ENCODE peak calls at places on chromosome 7, in seven cellular contexts. S is heart left ventricle, J is Peyer's patch, E is fibroblast of lung, R is mucosa of descending colon, A is HFF-Myc, H is fibroblast of mammary gland. B is an unnamed sample.

GRCh38 chr7:151736403-151736909 is 140.5 kb downstream of the PRKAG2 start:
- DNase-seq in H (peak), R (peak), J (no peak), A (peak), S (peak), E (peak), B (peak)

GRCh38 chr7:131196808-131197207 is 130.9 kb upstream of the MKLN1 start:
- DNase-seq in R (no peak), J (no peak), E (peak), H (peak), S (no peak), A (no peak), B (no peak)

GRCh38 chr7:129855234-129855673 is 97.5 kb downstream of the UBE2H start:
- DNase-seq in R (no peak), H (peak), E (peak), A (peak), S (no peak), J (no peak), B (peak)

GRCh38 chr7:98404840-98405239 is 4.0 kb upstream of the BAIAP2L1 start:
- DNase-seq in H (no peak), E (no peak), A (no peak), S (no peak), R (no peak), J (no peak), B (no peak)

GRCh38 chr7:96670338-96671289 is 39.0 kb downstream of the SEM1 start:
- DNase-seq in J (no peak), S (no peak), H (no peak), A (no peak), E (no peak), R (no peak), B (no peak)

GRCh38 chr7:43531700-43532099 is 51.2 kb upstream of the STK17A start:
- DNase-seq in H (no peak), A (no peak), R (no peak), J (no peak), E (no peak), S (no peak), B (no peak)

GRCh38 chr7:100157334-100158228 is 942 bp downstream of the TRAPPC14 start:
- DNase-seq in J (no peak), E (peak), S (no peak), R (peak), H (peak), A (no peak), B (no peak)

GRCh38 chr7:137591444-137591843 is 247.9 kb upstream of the PTN start:
- DNase-seq in H (peak), R (no peak), A (peak), E (peak), J (no peak), S (no peak), B (peak)

GRCh38 chr7:106770191-106770590 is 94.9 kb upstream of the PIK3CG start:
- DNase-seq in E (peak), H (peak), R (no peak), S (no peak), J (no peak), A (peak), B (peak)

GRCh38 chr7:40483630-40484029 is 348.8 kb downstream of the SUGCT start:
- DNase-seq in J (no peak), R (no peak), E (no peak), A (no peak), S (no peak), H (peak), B (no peak)

GRCh38 chr7:115230882-115231508 is 309.1 kb downstream of the MDFIC start:
- DNase-seq in E (peak), H (peak), A (peak), R (no peak), S (no peak), J (no peak), B (peak)

GRCh38 chr7:78301361-78301760 is 502.8 kb downstream of the PHTF2 start:
- DNase-seq in E (peak), S (no peak), R (no peak), H (peak), J (no peak), A (no peak), B (peak)

GRCh38 chr7:158015403-158016116 is 572.1 kb downstream of the PTPRN2 start:
- DNase-seq in R (no peak), A (no peak), H (no peak), E (no peak), J (peak), S (no peak), B (no peak)

GRCh38 chr7:41162612-41163011 is 540.3 kb downstream of the INHBA start:
- DNase-seq in E (peak), J (no peak), R (no peak), S (no peak), A (no peak), H (peak), B (no peak)

GRCh38 chr7:139044813-139045794 is 9.3 kb upstream of the ZC3HAV1L start:
- DNase-seq in R (no peak), A (no peak), H (no peak), S (no peak), E (no peak), J (no peak), B (no peak)

GRCh38 chr7:11221931-11222330 is 248.3 kb downstream of the PHF14 start:
- DNase-seq in R (no peak), A (no peak), E (no peak), J (no peak), S (no peak), H (no peak), B (no peak)

GRCh38 chr7:92809397-92810241 is 26.8 kb downstream of the CDK6 start:
- DNase-seq in J (peak), H (peak), E (peak), S (peak), R (no peak), A (peak), B (peak)

GRCh38 chr7:106997487-106998271 is 46.8 kb upstream of the PRKAR2B start:
- DNase-seq in J (no peak), S (no peak), E (no peak), R (no peak), A (no peak), H (no peak), B (no peak)

GRCh38 chr7:157010588-157011332 is at the start of gene MNX1:
- DNase-seq in E (peak), A (no peak), S (peak), J (peak), R (peak), H (no peak), B (no peak)

GRCh38 chr7:135777626-135778398 is 29.2 kb upstream of the FAM180A start:
- DNase-seq in A (no peak), H (no peak), J (no peak), R (no peak), S (no peak), E (no peak), B (no peak)

GRCh38 chr7:100793806-100794660 is 33.3 kb downstream of the EPHB4 start:
- DNase-seq in J (no peak), R (no peak), A (peak), H (peak), E (peak), S (no peak), B (no peak)

GRCh38 chr7:47311891-47312290 is 270.0 kb downstream of the TNS3 start:
- DNase-seq in H (no peak), S (no peak), R (no peak), E (no peak), J (no peak), A (no peak), B (no peak)

GRCh38 chr7:80135306-80136104 is 874 bp downstream of the GNAI1 start:
- DNase-seq in H (peak), E (peak), A (no peak), R (no peak), J (peak), S (no peak), B (no peak)

GRCh38 chr7:41133700-41134099 is 569.2 kb downstream of the INHBA start:
- DNase-seq in S (no peak), A (no peak), E (no peak), J (no peak), R (no peak), H (no peak), B (no peak)

GRCh38 chr7:36686499-36686898 is 37.8 kb downstream of the AOAH start:
- DNase-seq in A (peak), E (peak), S (no peak), J (no peak), R (peak), H (peak), B (no peak)

GRCh38 chr7:102223175-102223574 is 63.5 kb upstream of the SH2B2 start:
- DNase-seq in H (no peak), S (no peak), E (no peak), J (no peak), A (no peak), R (no peak), B (no peak)

GRCh38 chr7:42770106-42770505 is 141.8 kb downstream of the C7orf25 start:
- DNase-seq in E (no peak), R (no peak), S (no peak), H (peak), A (no peak), J (no peak), B (no peak)

GRCh38 chr7:110994028-110994967 is 96.6 kb upstream of the LRRN3 start:
- DNase-seq in H (no peak), J (no peak), E (peak), S (no peak), R (no peak), A (no peak), B (no peak)

GRCh38 chr7:72924748-72925545 is at the start of gene POM121:
- DNase-seq in E (peak), A (peak), J (peak), R (peak), H (peak), S (peak), B (peak)

DNA sequence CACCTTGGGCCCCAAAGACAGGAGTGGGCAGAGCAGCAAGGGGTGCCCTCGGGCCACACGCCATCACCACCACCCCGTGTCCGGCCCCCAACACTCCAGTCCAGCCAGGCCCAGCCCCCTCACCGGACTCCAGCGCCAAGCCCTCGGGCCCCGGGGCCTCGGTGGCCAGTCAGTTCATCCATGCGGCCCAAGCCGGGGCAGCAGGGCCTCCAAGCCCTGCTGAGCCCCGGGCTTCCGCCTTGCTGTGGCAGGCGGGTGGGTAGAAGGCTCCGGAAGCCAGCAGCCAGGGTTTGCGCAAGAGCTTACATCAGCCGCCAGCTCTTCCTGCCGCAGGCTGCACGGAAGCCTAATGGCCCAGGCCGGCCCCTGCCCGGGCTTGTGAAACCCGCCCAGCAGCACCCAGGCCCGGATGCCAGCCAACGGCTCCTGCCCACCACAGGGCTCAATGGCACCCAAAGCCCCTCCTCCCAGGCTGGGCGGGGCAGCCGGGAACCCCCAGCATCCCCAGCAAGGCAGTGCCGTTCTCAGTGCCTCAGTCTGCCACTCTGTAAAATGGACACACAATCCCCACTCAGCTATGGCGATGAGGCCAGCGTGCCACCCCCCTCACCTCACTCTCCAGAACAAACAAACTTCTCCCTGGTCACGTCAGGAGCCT is 26.5 kb downstream of the TNRC18 start:
- DNase-seq in J (peak), E (peak), S (peak), A (peak), R (peak), H (peak), B (peak)
- H3K4me3 ChIP-seq in J (peak), E (peak), S (peak), A (peak), R (peak), H (peak), B (peak)

GRCh38 chr7:116779222-116779621 is 83.2 kb upstream of the CAPZA2 start:
- DNase-seq in E (no peak), H (no peak), A (peak), S (no peak), R (no peak), J (no peak), B (no peak)
- H3K4me3 ChIP-seq in E (no peak), H (no peak), A (no peak), S (no peak), R (no peak), J (no peak), B (no peak)

DNA sequence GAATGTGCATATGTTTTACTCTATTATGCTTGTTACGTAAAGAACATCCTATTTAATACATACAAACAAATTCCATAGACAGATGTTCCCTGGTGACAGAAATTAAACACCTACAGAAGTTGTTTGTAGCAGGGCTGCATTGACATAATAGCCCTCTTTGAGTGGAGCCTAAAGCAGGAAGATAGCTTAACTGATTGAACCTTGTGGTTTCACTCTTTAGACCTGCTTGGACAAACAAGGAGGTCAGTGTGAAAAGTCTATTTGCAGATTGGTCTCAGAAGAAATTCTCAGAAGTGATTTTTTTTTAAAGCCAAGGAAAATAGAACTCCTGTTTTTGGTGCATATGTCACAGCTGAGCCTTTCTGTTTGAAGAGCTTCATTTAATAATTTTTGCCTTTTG is 121.3 kb downstream of the PPP1R9A start:
- DNase-seq in H (no peak), R (no peak), E (no peak), S (no peak), A (no peak), J (no peak), B (no peak)
- H3K4me3 ChIP-seq in H (no peak), R (no peak), E (no peak), S (no peak), A (no peak), J (no peak), B (no peak)

GRCh38 chr7:12570529-12571461 is at the start of gene SCIN:
- DNase-seq in A (no peak), E (peak), J (peak), H (peak), S (no peak), R (peak), B (no peak)
- H3K4me3 ChIP-seq in A (no peak), E (peak), J (peak), H (peak), S (peak), R (peak), B (peak)

DNA sequence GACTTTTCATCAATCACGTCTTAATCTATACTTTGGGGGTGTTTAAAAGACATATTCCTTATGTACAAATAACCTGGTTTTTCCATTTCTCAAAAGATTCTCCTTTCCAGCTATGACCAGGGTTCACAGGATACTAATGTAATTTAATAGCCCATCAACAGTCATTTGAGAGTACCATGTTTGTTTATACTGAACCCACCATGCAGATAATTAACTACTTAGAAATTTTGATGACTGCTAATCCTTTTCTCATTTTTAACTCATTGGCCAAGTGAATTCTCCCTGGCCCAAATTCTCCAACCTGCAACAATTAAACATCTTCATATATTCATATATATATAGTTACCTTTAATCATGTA is 28.8 kb upstream of the KMT2E start:
- DNase-seq in E (no peak), A (no peak), R (no peak), S (no peak), H (no peak), J (no peak), B (no peak)
- H3K4me3 ChIP-seq in E (no peak), A (no peak), R (no peak), S (no peak), H (no peak), J (no peak), B (no peak)

GRCh38 chr7:1669486-1669951 is 558 bp upstream of the ELFN1 start:
- DNase-seq in R (no peak), S (peak), J (peak), H (no peak), A (no peak), E (peak), B (no peak)
- H3K4me3 ChIP-seq in R (no peak), S (peak), J (peak), H (no peak), A (no peak), E (peak), B (peak)

DNA sequence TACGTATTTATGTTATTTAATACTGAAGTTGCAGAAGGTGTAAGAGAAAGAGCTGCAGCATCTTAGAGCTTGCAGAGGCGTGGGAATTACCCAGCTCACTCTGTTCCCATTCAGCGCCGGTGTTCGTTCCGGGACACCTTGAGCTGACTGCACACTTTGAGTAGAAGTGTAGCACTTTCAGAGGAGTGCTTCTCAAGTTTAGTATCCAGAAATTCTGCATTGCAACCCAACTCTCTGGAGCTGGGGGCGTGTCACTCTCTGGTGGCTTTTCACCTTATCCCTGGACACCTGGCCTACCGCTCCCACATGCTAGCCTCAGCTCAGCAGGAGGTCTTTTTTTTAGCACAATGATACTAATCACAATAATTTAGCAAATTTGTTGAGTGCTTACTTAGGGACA is 66.4 kb upstream of the SHH start:
- DNase-seq in H (no peak), J (no peak), R (no peak), S (no peak), E (no peak), A (no peak), B (no peak)
- H3K4me3 ChIP-seq in H (no peak), J (no peak), R (no peak), S (no peak), E (no peak), A (no peak), B (no peak)

GRCh38 chr7:133727476-133728214 is 399.5 kb upstream of the LRGUK start:
- DNase-seq in J (no peak), S (no peak), E (no peak), H (no peak), A (no peak), R (no peak), B (no peak)
- H3K4me3 ChIP-seq in J (no peak), S (no peak), E (no peak), H (no peak), A (no peak), R (no peak), B (no peak)

GRCh38 chr7:8112685-8113084 is 144.1 kb downstream of the GLCCI1 start:
- DNase-seq in A (no peak), S (no peak), R (no peak), H (no peak), E (no peak), J (no peak), B (no peak)
- H3K4me3 ChIP-seq in A (no peak), S (no peak), R (no peak), H (no peak), E (no peak), J (no peak), B (no peak)